ENCODE peak calls at places on chromosomes 6 and 20, in ten cellular contexts. B, T, J, L, R, O, U, G, M and Y are unnamed samples.

GRCh38 chr6:90156861-90157260 is 139.8 kb downstream of the BACH2 start:
- DNase-seq in B (no peak), T (no peak), L (no peak), G (no peak), O (no peak), J (no peak), R (no peak), M (no peak), U (no peak), Y (no peak)

GRCh38 chr6:159254186-159254585 is 85.0 kb downstream of the FNDC1 start:
- DNase-seq in J (no peak), B (no peak), U (no peak), M (no peak), L (no peak), T (no peak), O (no peak), G (no peak), R (no peak), Y (no peak)

GRCh38 chr6:28922004-28922840 is 1.6 kb downstream of the TRIM27 start:
- DNase-seq in L (peak), G (no peak), M (peak), T (no peak), O (no peak), B (peak), J (no peak), R (no peak), U (peak), Y (no peak)

GRCh38 chr6:42210551-42210950 is 7.1 kb downstream of the MRPS10 start:
- DNase-seq in M (no peak), B (no peak), R (no peak), T (no peak), O (no peak), U (no peak), J (no peak), G (no peak), L (no peak), Y (no peak)

GRCh38 chr20:1434571-1435336 is 31.9 kb downstream of the NSFL1C start:
- DNase-seq in T (no peak), L (no peak), M (no peak), R (no peak), J (no peak), O (peak), U (peak), G (no peak), B (peak), Y (no peak)

GRCh38 chr6:109373333-109373732 is 8.9 kb downstream of the CD164 start:
- DNase-seq in T (no peak), G (no peak), R (no peak), B (no peak), O (no peak), J (no peak), L (no peak), U (no peak), M (no peak), Y (no peak)

GRCh38 chr6:90294989-90295853 is 1.4 kb downstream of the BACH2 start:
- DNase-seq in U (peak), M (no peak), O (no peak), J (peak), R (no peak), B (peak), L (peak), T (peak), G (peak), Y (no peak)

GRCh38 chr6:17724341-17724740 is 17.6 kb upstream of the NUP153 start:
- DNase-seq in B (no peak), M (no peak), G (no peak), R (no peak), O (no peak), J (no peak), L (no peak), T (no peak), U (no peak), Y (no peak)

GRCh38 chr20:6074145-6074561 is 20.3 kb upstream of the LRRN4 start:
- DNase-seq in G (no peak), L (peak), M (peak), J (no peak), B (peak), T (no peak), O (no peak), R (no peak), U (no peak), Y (no peak)

GRCh38 chr20:61619751-61620150 is 367.7 kb downstream of the CDH4 start:
- DNase-seq in B (no peak), G (no peak), R (no peak), O (no peak), L (no peak), J (no peak), M (no peak), T (no peak), U (no peak), Y (no peak)

GRCh38 chr6:132279592-132280139 is 121.6 kb downstream of the MOXD1 start:
- DNase-seq in B (peak), L (peak), R (peak), O (peak), U (peak), T (peak), M (peak), J (peak), G (peak), Y (peak)

GRCh38 chr20:33832113-33832853 is 21.1 kb downstream of the CHMP4B start:
- DNase-seq in G (peak), R (no peak), L (no peak), M (no peak), T (no peak), J (peak), O (no peak), B (no peak), U (peak), Y (no peak)

GRCh38 chr6:42251911-42252637 is 34.4 kb upstream of the MRPS10 start:
- DNase-seq in R (no peak), M (peak), T (peak), J (peak), O (no peak), L (no peak), U (peak), B (peak), G (no peak), Y (no peak)

GRCh38 chr6:166169549-166170421 is 2.1 kb upstream of the TBXT start:
- DNase-seq in L (no peak), J (no peak), T (no peak), G (no peak), R (no peak), O (no peak), U (no peak), B (no peak), M (no peak), Y (no peak)

GRCh38 chr6:19035454-19035853 is 648.3 kb downstream of the RNF144B start:
- DNase-seq in M (no peak), O (no peak), B (no peak), G (no peak), L (no peak), T (no peak), J (no peak), R (no peak), U (no peak), Y (no peak)

GRCh38 chr6:116419069-116419468 is 42.1 kb upstream of the CALHM6 start:
- DNase-seq in G (no peak), U (no peak), L (no peak), O (no peak), R (no peak), J (no peak), T (no peak), B (no peak), M (no peak), Y (no peak)

GRCh38 chr6:7200598-7201443 is 93.1 kb downstream of the RREB1 start:
- DNase-seq in R (no peak), O (no peak), M (peak), U (peak), G (no peak), B (peak), L (no peak), T (no peak), J (no peak), Y (no peak)

GRCh38 chr20:52103911-52104545 is 87.6 kb downstream of the ZFP64 start:
- DNase-seq in T (peak), G (no peak), O (no peak), L (no peak), U (no peak), B (no peak), J (peak), R (peak), M (no peak), Y (no peak)

GRCh38 chr20:62063601-62063980 is 2.1 kb downstream of the TAF4 start:
- DNase-seq in M (no peak), L (no peak), B (no peak), O (no peak), R (no peak), G (peak), T (no peak), J (peak), U (peak), Y (no peak)

GRCh38 chr6:98827295-98828159 is 6.8 kb upstream of the POU3F2 start:
- DNase-seq in M (no peak), O (no peak), B (no peak), U (no peak), T (no peak), R (no peak), G (no peak), L (no peak), J (no peak), Y (no peak)

GRCh38 chr6:24520929-24521546 is 26.3 kb downstream of the ALDH5A1 start:
- DNase-seq in J (no peak), O (no peak), B (peak), L (peak), R (peak), M (peak), G (no peak), U (peak), T (no peak), Y (no peak)

GRCh38 chr6:150981095-150981494 is 115.6 kb downstream of the MTHFD1L start:
- DNase-seq in U (no peak), O (peak), J (no peak), R (no peak), T (no peak), M (no peak), B (no peak), G (no peak), L (no peak), Y (no peak)

GRCh38 chr20:2516399-2516798 is 7.7 kb upstream of the ZNF343 start:
- DNase-seq in B (no peak), J (no peak), M (no peak), G (no peak), R (no peak), O (no peak), U (no peak), T (no peak), L (no peak), Y (no peak)

GRCh38 chr6:137217801-137218472 is 1.2 kb downstream of the IFNGR1 start:
- DNase-seq in G (no peak), B (no peak), J (no peak), R (no peak), O (no peak), U (peak), L (no peak), T (no peak), M (peak), Y (no peak)
- TF ChIP-seq POLR2A in G (no peak), B (no peak), J (no peak), R (no peak), O (no peak), U (peak), L (no peak), T (no peak), M (peak), Y (no peak)

GRCh38 chr6:53044071-53044470 is 21.1 kb upstream of the FBXO9 start:
- DNase-seq in M (no peak), T (no peak), U (no peak), J (no peak), G (no peak), R (no peak), B (no peak), O (no peak), L (no peak), Y (no peak)

GRCh38 chr6:53044572-53044971 is 20.6 kb upstream of the FBXO9 start:
- DNase-seq in T (no peak), U (no peak), B (no peak), M (no peak), L (no peak), O (no peak), J (no peak), G (no peak), R (no peak), Y (no peak)

GRCh38 chr6:53049389-53049788 is 15.8 kb upstream of the FBXO9 start:
- DNase-seq in J (no peak), G (no peak), O (no peak), L (no peak), U (no peak), R (no peak), M (peak), T (no peak), B (no peak), Y (no peak)

GRCh38 chr6:53046274-53046673 is 18.9 kb upstream of the FBXO9 start:
- DNase-seq in L (no peak), M (no peak), U (no peak), R (no peak), G (no peak), J (no peak), B (no peak), O (no peak), T (no peak), Y (no peak)

GRCh38 chr6:53048431-53049195 is 16.6 kb upstream of the FBXO9 start:
- DNase-seq in M (peak), O (peak), B (no peak), T (no peak), G (no peak), U (no peak), J (no peak), L (no peak), R (no peak), Y (no peak)
- TF ChIP-seq EP300 in M (no peak), O (no peak), B (no peak), T (no peak), G (no peak), U (no peak), J (no peak), L (no peak), R (no peak), Y (no peak)

GRCh38 chr6:13454286-13455221 is 32.8 kb downstream of the GFOD1 start:
- DNase-seq in L (no peak), B (peak), M (no peak), R (no peak), T (peak), G (peak), U (peak), O (peak), J (no peak), Y (peak)
- H3K27ac ChIP-seq in L (peak), B (peak), M (no peak), R (no peak), T (peak), G (peak), U (peak), O (peak), J (no peak), Y (peak)

GRCh38 chr20:63522981-63523611 is 2.5 kb downstream of the PPDPF start:
- DNase-seq in R (no peak), G (peak), M (no peak), T (no peak), L (no peak), U (no peak), B (no peak), O (no peak), J (peak), Y (no peak)
- TF ChIP-seq POLR2A in R (peak), G (no peak), M (no peak), T (no peak), L (no peak), U (no peak), B (no peak), O (peak), J (no peak), Y (no peak)

DNA sequence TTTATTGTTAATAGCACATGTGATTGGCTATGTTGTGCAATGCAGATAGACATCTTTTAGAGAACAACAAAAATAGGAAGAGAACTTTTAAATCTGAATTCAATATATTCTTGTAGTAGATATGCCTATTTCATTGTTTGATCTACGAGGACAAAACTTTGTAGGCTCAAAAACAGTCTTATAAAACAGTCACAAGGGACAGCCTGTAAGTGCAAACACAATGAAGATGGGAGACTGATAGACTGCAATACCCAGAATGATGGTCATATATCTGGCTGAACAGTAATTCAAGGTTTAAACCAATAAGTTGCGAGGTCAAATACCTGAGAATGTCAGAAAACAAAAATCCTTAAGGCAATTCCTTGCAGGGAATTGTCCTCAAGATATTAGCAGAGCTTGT is 1342.9 kb upstream of the ADGRB3 start:
- DNase-seq in M (no peak), G (no peak), R (no peak), J (no peak), L (no peak), U (no peak), T (no peak), B (no peak), O (no peak), Y (no peak)
- TF ChIP-seq EP300 in M (no peak), G (no peak), R (no peak), J (no peak), L (no peak), U (no peak), T (no peak), B (no peak), O (no peak), Y (no peak)

DNA sequence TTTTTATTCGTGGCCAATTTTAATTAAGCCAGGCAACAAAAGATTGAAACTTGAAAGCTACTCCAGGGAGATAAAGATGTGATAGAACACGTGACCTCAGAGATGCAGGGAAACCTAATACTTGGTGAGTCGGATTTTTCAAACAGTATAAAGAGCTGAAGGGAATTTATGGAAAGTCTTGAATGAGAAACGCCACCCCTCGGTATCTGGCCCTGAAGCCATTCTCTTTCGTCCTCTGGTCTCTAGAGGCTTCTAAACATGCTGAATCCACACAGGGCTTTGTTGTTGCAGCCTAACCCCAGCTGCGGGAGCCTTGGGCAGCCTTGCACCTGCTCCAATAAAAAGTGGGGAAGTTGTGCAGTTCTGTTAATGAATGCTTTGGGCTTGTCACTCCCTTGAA is 8.4 kb downstream of the BMP7 start:
- DNase-seq in O (no peak), T (no peak), U (no peak), J (no peak), M (no peak), L (no peak), R (no peak), G (no peak), B (no peak), Y (no peak)
- H3K27ac ChIP-seq in O (no peak), T (no peak), U (no peak), J (no peak), M (no peak), L (no peak), R (no peak), G (no peak), B (no peak), Y (peak)

GRCh38 chr6:157323924-157324276 is 581 bp upstream of the TMEM242 start:
- DNase-seq in R (no peak), B (peak), M (peak), J (peak), U (peak), L (peak), O (no peak), G (peak), T (peak), Y (peak)
- TF ChIP-seq POLR2A in R (no peak), B (no peak), M (no peak), J (no peak), U (no peak), L (no peak), O (no peak), G (no peak), T (no peak), Y (no peak)

GRCh38 chr6:40394381-40394780 is 192.8 kb downstream of the LRFN2 start:
- DNase-seq in T (no peak), R (no peak), M (no peak), G (no peak), B (no peak), O (no peak), L (no peak), J (no peak), U (no peak), Y (no peak)
- TF ChIP-seq EP300 in T (no peak), R (no peak), M (no peak), G (no peak), B (no peak), O (no peak), L (no peak), J (no peak), U (no peak), Y (no peak)

GRCh38 chr6:111870054-111870750 is 3.0 kb downstream of the FYN start:
- DNase-seq in M (peak), U (no peak), L (no peak), J (no peak), T (no peak), O (no peak), R (no peak), G (no peak), B (no peak), Y (no peak)
- H3K27ac ChIP-seq in M (no peak), U (no peak), L (no peak), J (no peak), T (no peak), O (peak), R (no peak), G (no peak), B (peak), Y (peak)